ENCODE peak calls at places on chromosome 7, in nine cellular contexts. A is endothelial cell of umbilical vein, N is gastrocnemius medialis, R is adrenal gland, Y is upper lobe of left lung, W is tibial nerve, O is uterus, K is stomach, H is A549. L is an unnamed sample.

GRCh38 chr7:39683216-39683845 is 60.0 kb downstream of the RALA start:
- DNase-seq in A (peak; percentile 87), N (no peak), R (no peak), Y (no peak), W (no peak), O (no peak), K (no peak), H (no peak), L (no peak)

GRCh38 chr7:134710854-134711624 is 64.4 kb downstream of the BPGM start:
- DNase-seq in A (no peak), N (no peak), R (no peak), Y (no peak), W (no peak), O (no peak), K (no peak), H (no peak), L (no peak)

GRCh38 chr7:155818154-155818819 is 6.0 kb upstream of the SHH start:
- DNase-seq in A (no peak), N (no peak), R (peak; percentile 61), Y (no peak), W (no peak), O (no peak), K (peak; percentile 61), H (no peak), L (no peak)

GRCh38 chr7:125555921-125556320 is 626.3 kb upstream of the POT1 start:
- DNase-seq in A (no peak), N (no peak), R (no peak), Y (no peak), W (no peak), O (no peak), K (no peak), H (no peak), L (no peak)

GRCh38 chr7:95845007-95845406 is 72.7 kb downstream of the DYNC1I1 start:
- DNase-seq in A (no peak), N (no peak), R (no peak), Y (no peak), W (no peak), O (no peak), K (no peak), H (no peak), L (no peak)

GRCh38 chr7:5500056-5500776 is 76.6 kb upstream of the TNRC18 start:
- DNase-seq in A (no peak), N (no peak), R (no peak), Y (no peak), W (no peak), O (no peak), K (no peak), H (no peak), L (no peak)

GRCh38 chr7:14380881-14381280 is 391.4 kb upstream of the ETV1 start:
- DNase-seq in A (no peak), N (no peak), R (no peak), Y (no peak), W (no peak), O (no peak), K (no peak), H (no peak), L (no peak)

GRCh38 chr7:129609666-129610065 is 1.9 kb upstream of the NRF1 start:
- DNase-seq in A (no peak), N (no peak), R (no peak), Y (no peak), W (no peak), O (no peak), K (no peak), H (no peak), L (no peak)

GRCh38 chr7:79930604-79931003 is 204.0 kb upstream of the GNAI1 start:
- DNase-seq in A (no peak), N (no peak), R (no peak), Y (no peak), W (no peak), O (no peak), K (no peak), H (no peak), L (no peak)

GRCh38 chr7:106215868-106216516 is 68.8 kb downstream of the NAMPT start:
- DNase-seq in A (no peak), N (no peak), R (no peak), Y (no peak), W (no peak), O (no peak), K (no peak), H (no peak), L (no peak)

GRCh38 chr7:157905740-157906461 is 569.1 kb downstream of the DNAJB6 start:
- DNase-seq in A (no peak), N (no peak), R (no peak), Y (no peak), W (no peak), O (no peak), K (no peak), H (no peak), L (no peak)

GRCh38 chr7:5396999-5397656 is 26.5 kb downstream of the TNRC18 start:
- DNase-seq in A (peak; percentile 21), N (peak; percentile 71), R (peak; percentile 89), Y (peak; percentile 98), W (peak; percentile 55), O (peak; percentile 80), K (peak; percentile 89), H (peak; percentile 99), L (peak; percentile 88)

GRCh38 chr7:110764852-110765251 is 326.1 kb upstream of the LRRN3 start:
- DNase-seq in A (no peak), N (no peak), R (no peak), Y (no peak), W (no peak), O (no peak), K (no peak), H (no peak), L (no peak)

GRCh38 chr7:73799282-73800141 is 29.4 kb upstream of the CLDN3 start:
- DNase-seq in A (no peak), N (no peak), R (no peak), Y (no peak), W (no peak), O (no peak), K (no peak), H (no peak), L (no peak)

GRCh38 chr7:17013204-17013603 is 131.4 kb upstream of the AGR3 start:
- DNase-seq in A (no peak), N (no peak), R (no peak), Y (no peak), W (no peak), O (no peak), K (no peak), H (no peak), L (no peak)

DNA sequence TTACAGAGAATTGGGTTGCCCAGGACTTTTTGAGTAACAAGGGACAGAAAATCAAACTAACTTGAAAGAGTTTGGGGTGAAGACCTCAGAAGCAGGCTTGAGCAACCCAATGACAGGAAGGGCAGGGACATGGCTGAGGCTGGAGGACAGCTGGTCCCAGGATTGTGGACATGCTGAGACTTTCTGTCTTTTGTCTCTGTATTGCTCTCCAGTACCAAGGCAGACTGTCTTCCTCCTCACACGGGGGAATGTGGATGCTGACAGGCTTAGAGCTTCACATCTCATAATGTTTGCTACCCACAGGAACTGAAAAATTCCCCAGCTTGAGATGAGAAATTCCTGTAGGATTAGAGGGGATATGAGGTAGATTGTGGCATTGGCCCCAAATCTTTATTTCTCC is 229.6 kb downstream of the PHF14 start:
- DNase-seq in A (no peak), N (no peak), R (no peak), Y (no peak), W (no peak), O (no peak), K (no peak), H (no peak), L (no peak)
- TF ChIP-seq POLR2A in A (no peak), N (no peak), R (no peak), Y (no peak), W (no peak), O (no peak), K (no peak), H (no peak), L (no peak)

GRCh38 chr7:1160665-1161010 is 642 bp upstream of the ZFAND2A start:
- DNase-seq in A (no peak), N (no peak), R (no peak), Y (peak; percentile 34), W (no peak), O (no peak), K (no peak), H (no peak), L (peak; percentile 82)
- TF ChIP-seq POLR2A in A (no peak), N (no peak), R (no peak), Y (no peak), W (no peak), O (no peak), K (no peak), H (peak; percentile 28), L (no peak)

DNA sequence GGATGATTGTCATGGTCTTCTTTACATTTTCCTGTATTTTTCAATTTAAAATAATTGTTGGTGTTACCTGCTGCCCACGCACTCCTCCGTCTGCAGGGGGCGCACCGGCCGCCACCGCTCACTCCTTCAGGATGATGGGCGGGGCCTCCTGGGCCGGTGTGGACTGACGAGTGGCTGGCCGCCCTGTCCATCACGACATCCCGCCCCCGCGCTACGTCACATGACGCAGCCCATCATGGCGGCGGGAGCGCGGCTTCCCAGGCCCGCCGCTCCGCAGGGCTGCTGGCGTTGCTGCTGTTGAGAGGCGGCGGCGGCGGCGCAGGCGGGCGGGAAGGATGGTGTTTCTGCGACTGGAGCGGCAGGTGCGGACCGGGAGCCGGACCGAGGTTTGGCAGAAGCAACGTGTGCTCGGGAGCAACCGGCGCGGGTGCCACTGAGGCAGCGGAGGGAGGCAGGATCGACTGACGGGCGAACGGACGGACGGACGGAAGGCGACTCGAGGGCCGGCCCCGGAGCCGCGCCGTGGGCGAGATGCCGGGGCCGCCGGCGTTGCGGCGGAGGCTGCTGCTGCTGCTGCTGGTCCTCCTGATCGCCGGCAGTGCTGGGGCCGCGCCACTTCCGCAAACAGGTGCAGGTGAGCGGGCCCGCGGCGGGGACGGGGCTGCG is at the start of gene LMTK2:
- DNase-seq in A (peak; percentile 95), N (peak; percentile 92), R (peak; percentile 98), Y (peak; percentile 94), W (peak; percentile 98), O (peak; percentile 94), K (peak; percentile 96), H (peak; percentile 77), L (peak; percentile 94)
- TF ChIP-seq POLR2A in A (peak; percentile 83), N (peak; percentile 96), R (peak; percentile 92), Y (peak; percentile 97), W (peak; percentile 92), O (peak; percentile 91), K (peak; percentile 41), H (peak; percentile 92), L (peak; percentile 86)

DNA sequence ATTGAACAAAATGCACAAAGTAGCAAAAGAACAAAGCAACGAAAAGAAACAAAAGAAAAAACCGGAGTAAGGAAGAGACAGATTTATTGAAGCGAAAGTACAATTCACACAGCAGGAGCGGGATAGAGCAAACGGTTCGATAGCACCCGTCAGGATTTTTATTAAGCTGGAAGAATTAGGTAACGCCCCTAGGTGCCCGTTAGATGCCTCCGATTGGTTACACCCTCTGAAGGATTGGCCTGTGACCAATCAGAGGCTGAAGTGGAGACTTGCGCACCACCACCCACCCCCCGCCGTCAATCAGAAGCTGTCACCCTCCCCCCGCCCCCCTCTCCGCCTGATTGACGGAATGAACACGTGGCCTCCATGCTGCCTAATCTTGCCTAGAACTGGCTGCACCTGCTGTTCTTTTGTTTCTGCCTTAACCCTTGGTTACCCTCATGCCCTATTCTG is 16.8 kb downstream of the OCM2 start:
- DNase-seq in A (no peak), N (peak; percentile 26), R (peak; percentile 47), Y (no peak), W (no peak), O (no peak), K (no peak), H (peak; percentile 9), L (peak; percentile 6)
- TF ChIP-seq POLR2A in A (no peak), N (no peak), R (no peak), Y (no peak), W (no peak), O (no peak), K (no peak), H (no peak), L (no peak)